ENCODE peak calls at places on chromosomes 12 and 14, in six cellular contexts. F, C, R, Z, J and X are unnamed samples. For H3K4me1 and H3K27me3, the result is how much of the 10 kb centered on the place peaks cover.

GRCh38 chr12:2783936-2784600 is 10.7 kb upstream of the FKBP4 start:
- DNase-seq in F (peak), C (peak), R (peak), Z (peak), J (peak), X (peak)

GRCh38 chr12:124498870-124499753 is 68.3 kb downstream of the NCOR2 start:
- DNase-seq in F (no peak), C (no peak), R (no peak), Z (no peak), J (no peak), X (no peak)

GRCh38 chr14:64806202-64806861 is 73.4 kb downstream of the SPTB start:
- DNase-seq in F (no peak), C (no peak), R (peak), Z (no peak), J (peak), X (no peak)

GRCh38 chr12:130097342-130097741 is 64.9 kb upstream of the FZD10 start:
- DNase-seq in F (peak), C (no peak), R (no peak), Z (no peak), J (no peak), X (no peak)

GRCh38 chr12:52010152-52010622 is 3.4 kb downstream of the TAMALIN start:
- DNase-seq in F (peak), C (peak), R (peak), Z (peak), J (peak), X (no peak)

GRCh38 chr14:101595887-101596721 is 34.8 kb downstream of the DIO3 start:
- DNase-seq in F (peak), C (no peak), R (no peak), Z (peak), J (no peak), X (peak)

GRCh38 chr12:118711185-118711584 is 270.2 kb upstream of the SRRM4 start:
- DNase-seq in F (no peak), C (no peak), R (no peak), Z (no peak), J (no peak), X (no peak)

GRCh38 chr12:67539329-67539728 is 109.2 kb upstream of the DYRK2 start:
- DNase-seq in F (no peak), C (no peak), R (no peak), Z (no peak), J (no peak), X (no peak)

GRCh38 chr12:15788266-15789214 is 648 bp downstream of the EPS8 start:
- DNase-seq in F (peak), C (peak), R (peak), Z (peak), J (peak), X (peak)

GRCh38 chr12:128587918-128588317 is 235.8 kb downstream of the SLC15A4 start:
- DNase-seq in F (no peak), C (no peak), R (no peak), Z (no peak), J (no peak), X (no peak)

GRCh38 chr14:72810201-72810600 is 83.7 kb downstream of the DPF3 start:
- DNase-seq in F (no peak), C (no peak), R (no peak), Z (peak), J (no peak), X (peak)

GRCh38 chr12:52839706-52840105 is 5.6 kb upstream of the KRT79 start:
- DNase-seq in F (no peak), C (no peak), R (no peak), Z (no peak), J (no peak), X (no peak)

GRCh38 chr12:94832780-94833760 is 170.4 kb downstream of the NDUFA12 start:
- DNase-seq in F (peak), C (no peak), R (no peak), Z (no peak), J (peak), X (no peak)

GRCh38 chr12:51980051-51980808 is 26.5 kb upstream of the TAMALIN start:
- DNase-seq in F (peak), C (peak), R (peak), Z (peak), J (peak), X (peak)

GRCh38 chr14:100713720-100714119 is 13.0 kb upstream of the DLK1 start:
- DNase-seq in F (no peak), C (no peak), R (no peak), Z (no peak), J (no peak), X (no peak)

GRCh38 chr12:121637231-121637914 is 11.0 kb downstream of the ORAI1 start:
- DNase-seq in F (peak), C (peak), R (peak), Z (peak), J (no peak), X (peak)

GRCh38 chr14:69617796-69618195 is 6.4 kb downstream of the SUSD6 start:
- DNase-seq in F (no peak), C (no peak), R (no peak), Z (no peak), J (no peak), X (no peak)

GRCh38 chr12:102903318-102904007 is 13.6 kb downstream of the PAH start:
- DNase-seq in F (no peak), C (no peak), R (no peak), Z (no peak), J (no peak), X (no peak)

GRCh38 chr14:74531467-74531866 is 37.9 kb downstream of the ISCA2 start:
- DNase-seq in F (peak), C (peak), R (peak), Z (no peak), J (peak), X (no peak)

GRCh38 chr12:119659289-119659897 is 8.5 kb upstream of the PRKAB1 start:
- DNase-seq in F (peak), C (peak), R (no peak), Z (peak), J (peak), X (peak)

GRCh38 chr14:97931273-97931672 is 1134.1 kb downstream of the VRK1 start:
- DNase-seq in F (no peak), C (no peak), R (no peak), Z (no peak), J (no peak), X (no peak)

GRCh38 chr14:103056322-103057027 is 874 bp downstream of the CDC42BPB start:
- DNase-seq in F (peak), C (peak), R (peak), Z (peak), J (peak), X (no peak)

GRCh38 chr12:57744777-57745484 is at the start of gene TSPAN31:
- DNase-seq in F (peak), C (peak), R (peak), Z (peak), J (peak), X (peak)

GRCh38 chr12:32191445-32191844 is 84.8 kb downstream of the BICD1 start:
- DNase-seq in F (no peak), C (no peak), R (no peak), Z (no peak), J (no peak), X (no peak)

GRCh38 chr14:34718750-34719304 is 4.4 kb upstream of the CFL2 start:
- DNase-seq in F (no peak), C (no peak), R (no peak), Z (no peak), J (peak), X (no peak)

GRCh38 chr14:42140831-42141279 is 534.2 kb downstream of the LRFN5 start:
- DNase-seq in F (no peak), C (no peak), R (no peak), Z (no peak), J (peak), X (no peak)

GRCh38 chr12:108724054-108724889 is 7.0 kb downstream of the CORO1C start:
- DNase-seq in F (no peak), C (no peak), R (peak), Z (no peak), J (peak), X (no peak)

GRCh38 chr12:108722992-108723766 is 8.1 kb downstream of the CORO1C start:
- DNase-seq in F (no peak), C (no peak), R (peak), Z (no peak), J (peak), X (no peak)

GRCh38 chr12:108721824-108722223 is 9.5 kb downstream of the CORO1C start:
- DNase-seq in F (no peak), C (no peak), R (no peak), Z (no peak), J (no peak), X (no peak)

GRCh38 chr12:108722463-108722862 is 8.9 kb downstream of the CORO1C start:
- DNase-seq in F (no peak), C (no peak), R (no peak), Z (no peak), J (peak), X (no peak)

GRCh38 chr12:108720757-108721514 is 10.4 kb downstream of the CORO1C start:
- DNase-seq in F (no peak), C (no peak), R (no peak), Z (no peak), J (peak), X (no peak)
- H3K4me1 ChIP-seq in F (under half), C (half or more), R (under half), Z (under half), J (under half), X (under half)

DNA sequence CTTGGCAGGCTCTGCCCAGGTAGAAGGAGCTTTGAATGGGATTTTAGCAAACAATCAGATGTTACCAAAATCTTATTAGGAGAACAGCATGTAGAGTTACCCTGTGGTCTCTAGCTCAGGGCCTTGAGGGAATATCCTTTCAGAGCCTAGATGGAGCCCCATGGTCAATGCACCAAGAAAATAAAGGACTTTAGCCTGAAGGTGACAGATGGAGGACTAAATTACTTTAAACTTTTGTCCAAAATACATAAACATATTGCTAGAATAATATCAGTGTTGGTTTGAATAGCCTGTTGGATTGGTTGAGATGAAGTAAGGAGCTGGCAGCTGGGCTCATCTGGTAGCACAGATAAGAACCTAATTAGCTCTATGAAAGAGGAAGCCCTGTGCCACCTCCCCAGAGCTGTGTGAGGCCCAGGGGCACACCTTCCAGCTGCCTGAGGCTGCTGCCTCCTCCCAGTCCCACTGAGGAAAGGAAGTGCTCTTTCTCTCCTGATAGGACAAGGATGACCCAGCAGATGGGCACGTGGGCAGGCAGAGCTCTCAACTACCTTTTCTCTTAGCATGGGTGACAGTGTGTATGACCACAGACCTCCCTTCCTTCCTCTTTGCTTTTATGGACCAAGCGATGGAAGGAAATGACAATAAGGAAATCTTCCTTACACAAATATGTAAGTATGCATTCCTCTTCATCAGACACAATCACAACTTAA is 127.4 kb upstream of the AMIGO2 start:
- DNase-seq in F (no peak), C (no peak), R (peak), Z (peak), J (no peak), X (peak)
- H3K27ac ChIP-seq in F (no peak), C (peak), R (no peak), Z (peak), J (no peak), X (peak)

DNA sequence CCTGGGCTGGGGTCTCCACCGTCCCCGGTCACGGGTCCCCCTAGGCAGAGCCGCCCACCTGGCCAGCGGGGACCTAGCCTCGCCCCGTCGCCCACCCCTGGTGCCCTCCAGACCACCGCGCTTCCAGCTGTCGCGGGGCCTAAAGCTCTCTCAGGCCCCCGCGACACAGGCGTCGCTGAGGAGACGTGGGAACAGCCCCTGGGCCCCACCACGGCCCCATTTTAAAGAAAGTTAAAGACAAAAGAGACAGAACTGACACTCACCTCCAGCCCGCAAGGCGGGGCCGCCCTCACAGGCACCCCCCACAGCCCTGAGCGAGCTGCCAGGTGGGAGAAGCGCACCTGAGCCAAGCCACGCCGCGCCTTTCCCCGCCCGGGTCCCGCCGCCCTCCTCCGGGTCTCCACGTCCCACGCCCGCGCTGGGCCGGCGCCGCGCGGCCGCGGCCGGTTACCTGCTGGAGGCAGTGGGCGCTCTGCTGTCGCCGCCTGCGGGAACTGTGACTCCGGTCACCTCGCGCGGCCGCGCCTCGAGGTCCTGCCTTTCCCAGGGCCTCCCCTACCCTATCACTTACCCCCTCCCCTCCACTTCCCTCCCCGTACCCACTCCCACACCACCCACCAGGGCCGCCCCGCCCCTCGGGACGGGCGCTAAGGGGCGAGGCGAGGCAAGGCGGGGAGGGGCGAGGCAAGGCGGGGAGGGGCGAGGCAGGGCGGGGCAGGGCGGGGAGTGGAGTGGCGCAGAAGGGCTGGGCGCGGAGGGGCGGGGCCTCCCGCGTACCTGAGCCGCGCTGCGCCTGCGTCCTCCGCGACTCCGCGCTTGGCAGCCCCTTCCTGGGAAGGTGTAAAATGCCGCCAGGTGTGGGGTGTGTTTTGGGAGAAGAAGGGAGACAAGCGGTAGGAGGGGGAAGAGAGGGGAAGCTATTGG is 31.2 kb downstream of the TC2N start:
- DNase-seq in F (peak), C (peak), R (peak), Z (peak), J (peak), X (peak)
- H3K27me3 ChIP-seq in F (under half), C (under half), R (under half), Z (under half), J (half or more), X (under half)

GRCh38 chr12:19688489-19688888 is 249.2 kb downstream of the AEBP2 start:
- DNase-seq in F (no peak), C (no peak), R (no peak), Z (no peak), J (no peak), X (no peak)
- H3K4me1 ChIP-seq in F (under half), C (under half), R (under half), Z (under half), J (under half), X (under half)

GRCh38 chr14:96103560-96104460 is 64.6 kb downstream of the C14orf132 start:
- DNase-seq in F (no peak), C (no peak), R (no peak), Z (no peak), J (no peak), X (no peak)
- H3K27ac ChIP-seq in F (no peak), C (no peak), R (no peak), Z (peak), J (peak), X (no peak)

GRCh38 chr12:114679942-114680341 is 4.0 kb downstream of the TBX3 start:
- DNase-seq in F (peak), C (no peak), R (no peak), Z (no peak), J (no peak), X (no peak)
- H3K27me3 ChIP-seq in F (half or more), C (under half), R (under half), Z (under half), J (half or more), X (under half)

DNA sequence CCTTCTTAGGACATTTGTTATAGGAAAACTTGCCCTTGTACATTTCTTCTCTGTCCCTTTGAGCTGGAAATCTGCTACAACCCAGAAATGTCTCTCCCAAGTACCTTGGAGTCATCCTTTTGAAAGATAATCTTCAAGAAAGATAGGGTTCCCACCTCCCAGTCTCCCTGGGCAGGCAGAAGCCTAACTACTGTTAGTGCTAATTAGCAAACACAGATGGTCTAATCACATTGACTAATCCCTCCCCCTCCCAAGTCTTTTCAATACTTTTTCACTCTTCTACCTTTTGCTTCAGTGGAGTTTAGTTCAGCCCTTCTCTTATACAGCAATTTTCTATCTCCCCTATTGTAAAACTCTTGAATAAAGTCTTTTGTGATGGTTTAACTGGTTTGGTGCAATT is 129.8 kb upstream of the PPFIA2 start:
- DNase-seq in F (peak), C (no peak), R (no peak), Z (no peak), J (no peak), X (no peak)
- H3K4me1 ChIP-seq in F (under half), C (under half), R (under half), Z (under half), J (under half), X (under half)